ENCODE peak calls at places on chromosome 14, in ten cellular contexts. R is BJ; Y is brain microvascular endothelial cell; N is lower lobe of right lung; C is CD8-positive, alpha-beta memory T cell; V is H1; L is heart left ventricle; W is fibroblast of mammary gland; X is fibroblast of villous mesenchyme; K is endothelial cell of umbilical vein. T is an unnamed sample.

GRCh38 chr14:61271552-61271951 is 9.6 kb downstream of the TMEM30B start:
- DNase-seq in R (no peak), Y (no peak), N (no peak), C (no peak), V (no peak), L (no peak), W (no peak), X (no peak), K (no peak), T (no peak)

GRCh38 chr14:105889666-105890473 is 363.5 kb downstream of the TMEM121 start:
- DNase-seq in R (no peak), Y (no peak), N (peak), C (peak), V (no peak), L (peak), W (no peak), X (no peak), K (no peak), T (peak)

GRCh38 chr14:99969673-99970322 is 95.4 kb upstream of the EVL start:
- DNase-seq in R (no peak), Y (no peak), N (no peak), C (no peak), V (no peak), L (no peak), W (no peak), X (no peak), K (no peak), T (no peak)

GRCh38 chr14:81221579-81222102 is 882 bp upstream of the GTF2A1 start:
- DNase-seq in R (no peak), Y (no peak), N (no peak), C (no peak), V (no peak), L (no peak), W (no peak), X (no peak), K (no peak), T (no peak)

GRCh38 chr14:55160989-55161388 is 30.4 kb downstream of the DLGAP5 start:
- DNase-seq in R (no peak), Y (no peak), N (no peak), C (no peak), V (no peak), L (no peak), W (peak), X (peak), K (peak), T (no peak)

GRCh38 chr14:30748343-30748742 is 126.0 kb upstream of the COCH start:
- DNase-seq in R (no peak), Y (no peak), N (no peak), C (no peak), V (no peak), L (no peak), W (no peak), X (no peak), K (no peak), T (no peak)

GRCh38 chr14:29821665-29822429 is 105.8 kb downstream of the PRKD1 start:
- DNase-seq in R (no peak), Y (no peak), N (no peak), C (no peak), V (no peak), L (no peak), W (peak), X (no peak), K (no peak), T (no peak)

GRCh38 chr14:35578135-35578534 is 44.2 kb downstream of the INSM2 start:
- DNase-seq in R (no peak), Y (no peak), N (no peak), C (no peak), V (no peak), L (no peak), W (no peak), X (no peak), K (no peak), T (no peak)

GRCh38 chr14:92503756-92504491 is 9.7 kb upstream of the RIN3 start:
- DNase-seq in R (peak), Y (peak), N (no peak), C (no peak), V (no peak), L (no peak), W (peak), X (peak), K (peak), T (no peak)

GRCh38 chr14:30610719-30611388 is 11.3 kb upstream of the SCFD1 start:
- DNase-seq in R (no peak), Y (peak), N (peak), C (peak), V (no peak), L (no peak), W (peak), X (peak), K (peak), T (peak)

DNA sequence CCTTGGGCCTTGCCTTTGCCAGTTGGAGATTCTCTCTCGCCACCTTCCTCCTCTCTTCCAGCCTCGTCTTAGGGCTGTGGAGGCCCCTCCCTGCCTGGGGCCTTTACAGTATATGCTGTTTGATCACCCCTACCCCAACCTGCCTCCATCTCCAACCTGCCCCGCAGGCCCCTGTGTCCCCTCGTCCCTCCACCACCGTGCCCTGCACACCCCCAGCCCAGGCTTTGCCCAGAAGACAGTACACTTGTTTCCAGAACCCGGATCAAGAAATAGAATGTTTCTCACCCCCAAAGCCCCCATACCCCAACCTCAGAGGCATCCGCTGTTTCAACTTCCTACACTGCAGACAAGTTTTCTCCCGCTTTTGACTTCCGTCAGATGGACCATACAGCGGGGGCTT is 202.3 kb upstream of the C14orf180 start:
- DNase-seq in R (no peak), Y (no peak), N (no peak), C (no peak), V (no peak), L (peak), W (no peak), X (no peak), K (no peak), T (no peak)
- H3K4me3 ChIP-seq in R (no peak), Y (no peak), N (no peak), C (no peak), V (no peak), L (no peak), W (no peak), X (no peak), K (no peak), T (no peak)

GRCh38 chr14:22814945-22815713 is at the start of gene SLC7A7:
- DNase-seq in R (no peak), Y (no peak), N (no peak), C (no peak), V (no peak), L (no peak), W (no peak), X (peak), K (no peak), T (peak)
- H3K4me3 ChIP-seq in R (no peak), Y (no peak), N (peak), C (no peak), V (no peak), L (peak), W (no peak), X (peak), K (no peak), T (no peak)

DNA sequence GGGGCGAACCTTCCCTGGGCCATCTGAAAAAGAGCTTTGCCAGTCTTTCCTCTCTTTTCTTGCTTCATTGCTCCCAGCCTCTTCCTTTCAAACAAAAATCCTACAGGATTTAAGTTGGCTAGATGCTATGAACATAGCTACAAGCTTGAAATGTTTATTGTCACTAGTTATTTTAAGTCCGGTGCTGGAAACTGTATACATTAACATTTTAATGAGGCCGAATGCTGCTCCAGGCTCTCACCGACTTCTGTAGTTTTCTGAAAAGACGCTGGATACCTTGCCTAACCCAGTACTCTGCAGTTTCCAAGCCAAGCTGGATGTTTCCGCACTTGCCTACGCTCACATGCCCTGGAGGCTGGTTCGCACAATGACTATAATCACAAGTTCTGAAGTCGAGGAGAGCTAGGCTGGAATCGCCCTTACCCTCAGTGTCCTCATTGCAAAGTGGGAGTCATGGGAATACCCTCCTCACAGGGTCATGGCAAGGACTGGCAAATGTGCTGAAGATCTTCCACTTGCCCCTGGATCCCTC is 39.1 kb downstream of the LTBP2 start:
- DNase-seq in R (no peak), Y (peak), N (no peak), C (no peak), V (no peak), L (peak), W (peak), X (peak), K (peak), T (no peak)
- H3K4me3 ChIP-seq in R (peak), Y (peak), N (no peak), C (no peak), V (no peak), L (no peak), W (no peak), X (peak), K (no peak), T (peak)

DNA sequence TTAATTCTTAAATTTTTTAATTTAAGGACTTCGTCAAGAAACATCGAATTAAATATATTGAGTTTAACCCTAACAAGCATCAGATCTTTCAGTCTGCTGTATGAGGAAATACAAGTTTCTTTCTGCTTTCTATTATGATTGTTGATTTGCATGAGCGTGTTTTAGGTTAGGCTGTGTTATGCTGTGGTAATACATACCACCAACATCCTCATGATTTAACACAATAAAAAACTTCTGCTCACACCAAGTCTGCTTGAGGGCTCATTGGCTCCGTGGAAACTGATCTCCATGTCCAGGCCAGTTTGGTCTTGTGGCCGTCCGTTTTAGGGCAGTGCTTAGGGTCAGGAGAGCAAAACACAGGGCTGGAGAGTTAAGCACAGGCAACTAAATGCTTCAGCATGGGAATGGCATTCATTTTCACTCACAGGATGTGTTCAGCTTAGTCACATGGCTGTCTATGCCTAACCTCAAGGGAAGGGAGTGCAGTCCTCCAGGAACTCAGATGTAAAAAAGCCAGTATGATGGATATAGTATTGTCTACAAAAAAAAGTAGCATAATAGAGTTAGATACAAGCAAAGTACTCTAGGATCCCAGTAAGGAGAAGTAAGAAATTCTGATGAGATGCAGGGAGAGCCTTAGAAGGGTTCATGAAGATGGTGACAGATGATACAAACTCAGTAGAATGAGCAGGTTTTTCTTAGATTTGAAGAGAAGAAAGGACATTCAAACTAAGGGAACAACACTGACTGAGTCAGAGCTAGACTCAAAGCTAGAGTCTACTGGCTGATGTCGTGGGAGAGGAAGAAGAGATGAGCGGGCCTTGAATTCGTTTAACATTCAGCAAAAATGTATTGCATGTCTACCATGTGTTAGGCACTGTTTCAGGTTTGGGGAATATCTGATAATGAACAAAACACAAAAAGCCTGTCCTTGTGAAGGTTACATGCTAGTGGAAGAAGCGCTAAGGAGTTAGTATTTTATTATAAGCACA is 16.3 kb downstream of the MARK3 start:
- DNase-seq in R (peak), Y (peak), N (no peak), C (no peak), V (no peak), L (no peak), W (peak), X (peak), K (peak), T (no peak)
- H3K4me3 ChIP-seq in R (no peak), Y (no peak), N (no peak), C (no peak), V (no peak), L (no peak), W (no peak), X (no peak), K (no peak), T (no peak)

DNA sequence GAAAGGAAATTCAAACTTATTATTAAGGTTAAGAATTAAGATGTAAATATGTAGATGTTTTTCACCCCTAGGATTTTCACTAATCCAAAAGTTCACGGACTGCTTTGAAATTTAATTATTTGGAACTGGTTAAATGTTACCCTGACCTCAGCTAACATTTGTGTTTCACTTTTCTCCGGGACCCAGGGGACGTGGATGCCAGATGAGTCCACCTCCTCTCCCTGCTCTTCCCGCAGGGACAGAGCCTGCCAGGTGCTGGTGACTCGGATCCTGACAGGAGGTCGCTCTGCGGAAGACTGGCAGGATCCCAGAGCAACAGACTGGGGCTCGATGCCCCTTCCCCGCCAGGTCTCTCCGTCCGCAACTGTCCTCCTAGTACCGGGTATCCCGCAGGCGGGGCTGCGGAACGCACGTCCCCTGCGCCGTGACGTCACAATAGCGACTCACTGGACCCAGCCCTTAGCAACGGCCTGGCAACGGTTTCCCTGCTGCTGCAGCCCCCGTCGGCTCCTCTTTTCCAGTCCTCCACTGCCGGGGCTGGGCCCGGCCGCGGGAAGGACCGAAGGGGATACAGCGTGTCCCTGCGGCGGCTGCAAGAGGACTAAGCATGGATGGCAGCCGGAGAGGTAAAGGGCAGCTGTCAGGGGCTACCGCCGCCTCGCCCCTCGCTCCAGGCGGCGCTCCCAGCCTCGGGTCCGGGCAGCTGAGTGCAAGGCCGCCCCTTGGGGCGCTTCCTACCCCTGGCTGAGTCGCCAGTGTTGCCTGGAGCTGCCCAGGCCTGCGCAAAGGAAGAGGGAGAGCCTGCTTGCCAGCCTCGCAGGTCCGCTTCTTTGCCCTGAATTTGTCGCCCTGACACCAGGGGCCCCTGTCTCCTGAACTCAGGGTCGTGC is at the start of gene SPATA7:
- DNase-seq in R (peak), Y (peak), N (peak), C (peak), V (peak), L (peak), W (peak), X (peak), K (peak), T (peak)
- H3K4me3 ChIP-seq in R (peak), Y (peak), N (peak), C (peak), V (peak), L (peak), W (peak), X (peak), K (peak), T (peak)

DNA sequence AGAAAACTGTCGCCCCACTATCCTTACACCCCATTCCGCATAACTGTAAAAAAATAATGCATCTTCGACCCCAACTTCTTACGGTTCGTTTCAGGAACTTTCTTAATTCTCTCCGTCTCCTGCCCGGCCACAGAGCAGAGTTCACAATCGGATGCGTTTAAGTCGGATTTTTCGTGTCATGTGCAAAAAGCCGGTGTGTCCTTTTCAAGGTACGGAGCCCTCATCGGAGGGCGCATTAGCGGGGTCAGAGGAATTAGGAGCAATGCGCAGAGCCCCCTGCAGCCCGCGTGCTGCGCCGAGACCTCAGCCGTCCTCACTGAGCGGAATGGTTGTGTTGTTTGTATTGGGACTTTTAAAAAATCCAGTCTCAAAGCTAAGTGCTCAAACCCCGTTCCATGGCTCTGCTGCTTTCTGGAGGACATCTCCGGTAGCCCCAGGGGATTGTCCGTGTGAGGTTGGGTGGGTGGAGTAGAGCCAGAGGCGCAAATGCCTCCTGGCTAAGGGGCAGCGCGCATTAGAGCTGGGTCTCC is 3.8 kb upstream of the GSC start:
- DNase-seq in R (no peak), Y (no peak), N (no peak), C (no peak), V (peak), L (no peak), W (no peak), X (no peak), K (no peak), T (no peak)
- H3K4me3 ChIP-seq in R (no peak), Y (no peak), N (no peak), C (no peak), V (peak), L (no peak), W (no peak), X (no peak), K (no peak), T (no peak)

GRCh38 chr14:89348726-89349125 is 68.3 kb downstream of the FOXN3 start:
- DNase-seq in R (no peak), Y (no peak), N (no peak), C (no peak), V (no peak), L (no peak), W (peak), X (no peak), K (no peak), T (no peak)
- H3K4me3 ChIP-seq in R (no peak), Y (no peak), N (no peak), C (no peak), V (no peak), L (no peak), W (no peak), X (no peak), K (no peak), T (no peak)

GRCh38 chr14:63933110-63933509 is 80.3 kb downstream of the SYNE2 start:
- DNase-seq in R (no peak), Y (no peak), N (no peak), C (no peak), V (no peak), L (no peak), W (no peak), X (no peak), K (no peak), T (no peak)
- H3K4me3 ChIP-seq in R (no peak), Y (no peak), N (no peak), C (no peak), V (no peak), L (no peak), W (no peak), X (no peak), K (no peak), T (no peak)

DNA sequence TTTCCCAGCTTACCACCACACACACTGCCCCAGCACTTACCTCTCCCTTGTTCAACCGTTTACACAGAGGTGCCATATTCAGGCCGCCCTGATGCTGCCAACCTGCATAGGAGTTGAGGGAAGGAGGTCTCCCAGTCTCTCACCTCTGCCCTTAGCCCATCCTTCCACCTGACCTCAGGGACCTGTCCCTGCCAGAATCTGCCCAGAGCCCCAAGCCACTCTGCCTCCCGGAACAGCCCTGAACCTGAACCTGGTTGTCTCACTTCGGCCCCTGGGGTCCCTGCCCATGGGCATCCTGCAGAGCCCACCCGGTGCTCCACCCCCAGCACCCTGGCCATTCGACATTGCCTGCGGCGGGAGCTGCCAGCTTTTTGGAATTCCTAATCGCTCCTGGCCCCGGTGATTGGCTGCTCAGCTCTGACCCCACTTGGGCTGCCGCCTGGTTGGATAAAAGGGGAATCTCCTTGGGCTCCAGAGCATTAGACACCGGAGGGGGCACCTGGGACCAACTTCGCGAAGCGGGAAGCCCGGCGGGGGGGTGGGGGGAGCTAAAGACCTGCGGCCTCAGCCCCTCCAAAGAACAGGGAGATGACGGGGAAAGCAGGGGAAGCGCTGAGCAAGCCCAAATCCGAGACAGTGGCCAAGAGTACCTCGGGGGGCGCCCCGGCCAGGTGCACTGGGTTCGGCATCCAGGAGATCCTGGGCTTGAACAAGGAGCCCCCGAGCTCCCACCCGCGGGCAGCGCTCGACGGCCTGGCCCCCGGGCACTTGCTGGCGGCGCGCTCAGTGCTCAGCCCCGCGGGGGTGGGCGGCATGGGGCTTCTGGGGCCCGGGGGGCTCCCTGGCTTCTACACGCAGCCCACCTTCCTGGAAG is at the start of gene VSX2:
- DNase-seq in R (no peak), Y (no peak), N (no peak), C (no peak), V (peak), L (no peak), W (no peak), X (no peak), K (no peak), T (no peak)
- H3K4me3 ChIP-seq in R (no peak), Y (no peak), N (peak), C (no peak), V (peak), L (peak), W (no peak), X (no peak), K (no peak), T (no peak)